ENCODE peak calls at places on chromosomes 2 and 18, in seven cellular contexts. G is left ventricle myocardium inferior; O is lower lobe of right lung; H is CD8-positive, alpha-beta T cell; J is brain microvascular endothelial cell; F is mesenchymal stem cell; K is H9. C is an unnamed sample.
A peak's percentile ranks its signal among the peaks of the same experiment; 100 is the strongest.

GRCh38 chr2:204483497-204484164 is 61.6 kb upstream of the PARD3B start:
- DNase-seq in G (no peak), O (no peak), H (no peak), J (no peak), F (peak; percentile 41), K (no peak), C (no peak)

GRCh38 chr18:46452820-46453219 is 204.2 kb downstream of the LOXHD1 start:
- DNase-seq in G (no peak), O (no peak), H (no peak), J (no peak), F (no peak), K (no peak), C (no peak)

GRCh38 chr2:150182564-150183249 is 304.8 kb downstream of the RND3 start:
- DNase-seq in G (no peak), O (no peak), H (no peak), J (no peak), F (no peak), K (no peak), C (no peak)

GRCh38 chr18:55585050-55585449 is 2.9 kb downstream of the TCF4 start:
- DNase-seq in G (no peak), O (no peak), H (no peak), J (no peak), F (no peak), K (no peak), C (no peak)

GRCh38 chr2:204357175-204357695 is 188.0 kb upstream of the PARD3B start:
- DNase-seq in G (no peak), O (no peak), H (no peak), J (no peak), F (no peak), K (no peak), C (no peak)

GRCh38 chr2:212708346-212708745 is 169.7 kb upstream of the ERBB4 start:
- DNase-seq in G (no peak), O (no peak), H (no peak), J (no peak), F (peak; percentile 10), K (no peak), C (no peak)

GRCh38 chr18:22309191-22309590 is 108.5 kb downstream of the CTAGE1 start:
- DNase-seq in G (no peak), O (no peak), H (no peak), J (peak; percentile 59), F (no peak), K (no peak), C (peak; percentile 43)

GRCh38 chr2:100260712-100261620 is 61.3 kb downstream of the LONRF2 start:
- DNase-seq in G (peak; percentile 59), O (no peak), H (no peak), J (peak; percentile 80), F (peak; percentile 82), K (peak; percentile 79), C (peak; percentile 73)

GRCh38 chr18:77114564-77115391 is 17.8 kb downstream of the MBP start:
- DNase-seq in G (peak; percentile 87), O (peak; percentile 95), H (peak; percentile 48), J (peak; percentile 89), F (peak; percentile 90), K (no peak), C (peak; percentile 54)

GRCh38 chr2:53987336-53987921 is 16.6 kb upstream of the PSME4 start:
- DNase-seq in G (no peak), O (no peak), H (no peak), J (peak; percentile 22), F (peak; percentile 13), K (no peak), C (peak; percentile 27)

GRCh38 chr18:2627821-2628276 is 27.7 kb upstream of the SMCHD1 start:
- DNase-seq in G (no peak), O (no peak), H (no peak), J (no peak), F (peak; percentile 32), K (no peak), C (no peak)

GRCh38 chr18:12686100-12686499 is 16.4 kb downstream of the CEP76 start:
- DNase-seq in G (no peak), O (no peak), H (no peak), J (peak; percentile 23), F (peak; percentile 36), K (no peak), C (no peak)

GRCh38 chr2:208222351-208222750 is 32.5 kb downstream of the IDH1 start:
- DNase-seq in G (no peak), O (no peak), H (no peak), J (peak; percentile 51), F (peak; percentile 1), K (no peak), C (no peak)

GRCh38 chr18:63258749-63259580 is 60.6 kb downstream of the BCL2 start:
- DNase-seq in G (no peak), O (no peak), H (no peak), J (no peak), F (no peak), K (no peak), C (no peak)

GRCh38 chr2:172465417-172466334 is 38.3 kb downstream of the ITGA6 start:
- DNase-seq in G (peak; percentile 29), O (peak; percentile 54), H (peak; percentile 78), J (peak; percentile 80), F (peak; percentile 85), K (peak; percentile 52), C (peak; percentile 72)

GRCh38 chr2:227503433-227504406 is 31.8 kb downstream of the AGFG1 start:
- DNase-seq in G (no peak), O (no peak), H (no peak), J (peak; percentile 31), F (peak; percentile 43), K (no peak), C (no peak)

GRCh38 chr2:212618636-212619035 is 80.0 kb upstream of the ERBB4 start:
- DNase-seq in G (no peak), O (no peak), H (no peak), J (no peak), F (no peak), K (no peak), C (no peak)

GRCh38 chr18:45588284-45588683 is 27.0 kb upstream of the SLC14A2 start:
- DNase-seq in G (no peak), O (no peak), H (no peak), J (no peak), F (no peak), K (no peak), C (peak; percentile 30)

GRCh38 chr18:48803951-48804855 is 146.6 kb downstream of the SMAD7 start:
- DNase-seq in G (peak; percentile 15), O (peak; percentile 30), H (no peak), J (no peak), F (no peak), K (peak; percentile 22), C (no peak)

GRCh38 chr2:96760036-96760985 is at the start of gene CNNM4:
- DNase-seq in G (peak; percentile 94), O (peak; percentile 98), H (peak; percentile 92), J (peak; percentile 78), F (peak; percentile 90), K (peak; percentile 97), C (peak; percentile 66)

GRCh38 chr2:213065583-213066444 is 85.6 kb downstream of the IKZF2 start:
- DNase-seq in G (peak; percentile 22), O (peak; percentile 39), H (peak; percentile 22), J (peak; percentile 20), F (peak; percentile 20), K (peak; percentile 39), C (peak; percentile 43)

GRCh38 chr2:128727404-128727803 is 408.7 kb upstream of the HS6ST1 start:
- DNase-seq in G (no peak), O (no peak), H (no peak), J (no peak), F (no peak), K (no peak), C (no peak)

GRCh38 chr2:17051558-17051957 is 385.9 kb upstream of the CYRIA start:
- DNase-seq in G (no peak), O (no peak), H (no peak), J (no peak), F (no peak), K (no peak), C (no peak)

GRCh38 chr2:120434909-120435308 is 89.0 kb downstream of the INHBB start:
- DNase-seq in G (no peak), O (no peak), H (no peak), J (no peak), F (no peak), K (peak; percentile 33), C (no peak)
- H3K27me3 ChIP-seq in G (peaks cover 65% of the 10 kb centered on the region), O (peaks cover 5% of the 10 kb centered on the region), H (no peaks in the 10 kb centered on the region), J (peaks cover 14% of the 10 kb centered on the region), F (peaks cover 81% of the 10 kb centered on the region), K (peaks cover 2% of the 10 kb centered on the region), C (peaks cover 70% of the 10 kb centered on the region)

GRCh38 chr2:231715988-231716616 is 7.8 kb downstream of the PTMA start:
- DNase-seq in G (no peak), O (no peak), H (no peak), J (peak; percentile 58), F (peak; percentile 67), K (no peak), C (no peak)

GRCh38 chr2:231714639-231715498 is 6.5 kb downstream of the PTMA start:
- DNase-seq in G (peak; percentile 74), O (peak; percentile 78), H (peak; percentile 85), J (peak; percentile 47), F (peak; percentile 73), K (peak; percentile 93), C (no peak)

GRCh38 chr2:231713738-231714638 is 5.7 kb downstream of the PTMA start:
- DNase-seq in G (peak; percentile 87), O (peak; percentile 94), H (peak; percentile 93), J (peak; percentile 81), F (peak; percentile 89), K (peak; percentile 96), C (peak; percentile 72)

GRCh38 chr2:231716641-231717280 is 8.4 kb downstream of the PTMA start:
- DNase-seq in G (no peak), O (no peak), H (no peak), J (peak; percentile 45), F (peak; percentile 56), K (no peak), C (no peak)

DNA sequence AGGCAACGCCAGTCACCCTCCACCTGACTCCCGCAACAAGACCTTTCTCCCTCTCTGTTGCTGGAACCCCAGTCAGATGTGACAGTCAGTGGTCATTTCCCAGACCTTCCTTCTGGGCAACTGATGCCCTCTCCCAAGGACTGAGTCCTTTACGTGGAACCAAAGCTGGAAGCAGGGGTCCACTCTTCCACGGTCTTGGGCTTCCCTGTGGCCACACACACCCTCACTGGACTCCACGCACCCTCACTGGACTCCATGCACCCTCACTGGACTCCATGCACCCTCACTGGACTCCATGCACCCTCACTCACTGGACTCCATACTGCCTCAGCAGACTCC is 7.1 kb downstream of the PTMA start:
- DNase-seq in G (no peak), O (peak; percentile 35), H (no peak), J (no peak), F (no peak), K (no peak), C (no peak)
- H3K27ac ChIP-seq in G (no peak overlapping the region), O (no peak overlapping the region), H (no peak overlapping the region), J (no peak overlapping the region), F (no peak overlapping the region), K (no peak overlapping the region), C (peak overlapping the region; percentile 31)

DNA sequence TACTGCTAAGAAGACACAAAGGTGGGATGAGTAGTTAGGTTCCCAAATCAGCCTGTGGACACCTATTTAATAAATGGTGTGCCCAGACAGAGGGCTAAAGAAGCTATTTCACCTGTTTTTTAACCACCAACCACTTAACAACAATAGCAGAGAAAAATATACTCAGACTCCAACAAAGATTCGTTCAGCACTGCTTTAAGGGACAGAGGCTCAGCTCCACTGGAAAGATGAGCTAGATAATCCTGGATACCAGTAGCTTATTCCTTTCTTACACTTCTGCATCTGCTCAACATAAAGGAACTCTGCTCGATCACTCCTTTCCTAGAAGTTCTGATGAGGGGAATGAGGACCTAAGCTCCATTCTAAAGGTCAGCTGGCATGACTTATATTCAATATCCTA is 44.5 kb downstream of the PTCD3 start:
- DNase-seq in G (no peak), O (no peak), H (no peak), J (no peak), F (no peak), K (no peak), C (no peak)
- H3K27me3 ChIP-seq in G (no peaks in the 10 kb centered on the region), O (no peaks in the 10 kb centered on the region), H (no peaks in the 10 kb centered on the region), J (no peaks in the 10 kb centered on the region), F (no peaks in the 10 kb centered on the region), K (no peaks in the 10 kb centered on the region), C (no peaks in the 10 kb centered on the region)

GRCh38 chr2:27776696-27777095 is 5.2 kb downstream of the MRPL33 start:
- DNase-seq in G (no peak), O (no peak), H (no peak), J (no peak), F (no peak), K (no peak), C (no peak)
- H3K27ac ChIP-seq in G (peak overlapping the region; percentile 98), O (no peak overlapping the region), H (no peak overlapping the region), J (no peak overlapping the region), F (no peak overlapping the region), K (no peak overlapping the region), C (no peak overlapping the region)

C was measured in AG04450.